ENCODE peak calls at places on chromosomes 1 and 21, in seven cellular contexts. One of them, this sample, is unnamed.

GRCh38 chr1:168947039-168947438 is 159.5 kb upstream of the ATP1B1 start:
- DNase-seq in PC-9: no peak
- DNase-seq in mesenchymal stem cell: no peak
- DNase-seq in trophoblast cell: peak; percentile 25
- DNase-seq in brain microvascular endothelial cell: no peak
- DNase-seq in kidney: no peak
- DNase-seq in right cardiac atrium: no peak
- DNase-seq in this sample: no peak

GRCh38 chr1:59292557-59292956 is 4.3 kb upstream of the FGGY start:
- DNase-seq in PC-9: no peak
- DNase-seq in mesenchymal stem cell: peak; percentile 98
- DNase-seq in trophoblast cell: peak; percentile 45
- DNase-seq in brain microvascular endothelial cell: peak; percentile 63
- DNase-seq in kidney: no peak
- DNase-seq in right cardiac atrium: peak; percentile 28
- DNase-seq in this sample: no peak

GRCh38 chr1:180562582-180562981 is 3.8 kb downstream of the OVAAL start:
- DNase-seq in PC-9: no peak
- DNase-seq in mesenchymal stem cell: no peak
- DNase-seq in trophoblast cell: peak; percentile 89
- DNase-seq in brain microvascular endothelial cell: no peak
- DNase-seq in kidney: no peak
- DNase-seq in right cardiac atrium: no peak
- DNase-seq in this sample: no peak

GRCh38 chr1:181551249-181551648 is 67.9 kb downstream of the CACNA1E start:
- DNase-seq in PC-9: no peak
- DNase-seq in mesenchymal stem cell: no peak
- DNase-seq in trophoblast cell: no peak
- DNase-seq in brain microvascular endothelial cell: no peak
- DNase-seq in kidney: no peak
- DNase-seq in right cardiac atrium: no peak
- DNase-seq in this sample: no peak

GRCh38 chr1:182368903-182369302 is 22.7 kb downstream of the GLUL start:
- DNase-seq in PC-9: no peak
- DNase-seq in mesenchymal stem cell: no peak
- DNase-seq in trophoblast cell: no peak
- DNase-seq in brain microvascular endothelial cell: no peak
- DNase-seq in kidney: no peak
- DNase-seq in right cardiac atrium: no peak
- DNase-seq in this sample: no peak

GRCh38 chr1:119347858-119348257 is 20.7 kb upstream of the HAO2 start:
- DNase-seq in PC-9: no peak
- DNase-seq in mesenchymal stem cell: no peak
- DNase-seq in trophoblast cell: no peak
- DNase-seq in brain microvascular endothelial cell: peak; percentile 36
- DNase-seq in kidney: no peak
- DNase-seq in right cardiac atrium: no peak
- DNase-seq in this sample: no peak

GRCh38 chr1:94683886-94684285 is 136.3 kb upstream of the SLC44A3 start:
- DNase-seq in PC-9: no peak
- DNase-seq in mesenchymal stem cell: peak; percentile 42
- DNase-seq in trophoblast cell: no peak
- DNase-seq in brain microvascular endothelial cell: no peak
- DNase-seq in kidney: no peak
- DNase-seq in right cardiac atrium: no peak
- DNase-seq in this sample: peak; percentile 70

GRCh38 chr1:33127001-33127823 is 46.3 kb downstream of the AZIN2 start:
- DNase-seq in PC-9: peak; percentile 97
- DNase-seq in mesenchymal stem cell: peak; percentile 98
- DNase-seq in trophoblast cell: peak; percentile 100
- DNase-seq in brain microvascular endothelial cell: peak; percentile 99
- DNase-seq in kidney: peak; percentile 99
- DNase-seq in right cardiac atrium: peak; percentile 99
- DNase-seq in this sample: peak; percentile 99

GRCh38 chr21:31132574-31133242 is 94.4 kb upstream of the KRTAP19-8 start:
- DNase-seq in PC-9: no peak
- DNase-seq in mesenchymal stem cell: peak; percentile 29
- DNase-seq in trophoblast cell: no peak
- DNase-seq in brain microvascular endothelial cell: peak; percentile 7
- DNase-seq in kidney: no peak
- DNase-seq in right cardiac atrium: no peak
- DNase-seq in this sample: peak; percentile 49

GRCh38 chr21:40505681-40506080 is 341.3 kb downstream of the DSCAM start:
- DNase-seq in PC-9: no peak
- DNase-seq in mesenchymal stem cell: no peak
- DNase-seq in trophoblast cell: no peak
- DNase-seq in brain microvascular endothelial cell: no peak
- DNase-seq in kidney: no peak
- DNase-seq in right cardiac atrium: no peak
- DNase-seq in this sample: no peak

GRCh38 chr1:153509729-153510354 is 25.9 kb downstream of the S100A6 start:
- DNase-seq in PC-9: peak; percentile 50
- DNase-seq in mesenchymal stem cell: peak; percentile 43
- DNase-seq in trophoblast cell: peak; percentile 70
- DNase-seq in brain microvascular endothelial cell: no peak
- DNase-seq in kidney: no peak
- DNase-seq in right cardiac atrium: no peak
- DNase-seq in this sample: peak; percentile 65

GRCh38 chr1:113683384-113684152 is 75.7 kb downstream of the PHTF1 start:
- DNase-seq in PC-9: no peak
- DNase-seq in mesenchymal stem cell: no peak
- DNase-seq in trophoblast cell: no peak
- DNase-seq in brain microvascular endothelial cell: no peak
- DNase-seq in kidney: no peak
- DNase-seq in right cardiac atrium: peak; percentile 13
- DNase-seq in this sample: no peak

GRCh38 chr1:227774051-227774720 is 39.0 kb downstream of the SNAP47 start:
- DNase-seq in PC-9: no peak
- DNase-seq in mesenchymal stem cell: no peak
- DNase-seq in trophoblast cell: no peak
- DNase-seq in brain microvascular endothelial cell: no peak
- DNase-seq in kidney: peak; percentile 62
- DNase-seq in right cardiac atrium: no peak
- DNase-seq in this sample: no peak

GRCh38 chr1:212515329-212515760 is 82.6 kb downstream of the NENF start:
- DNase-seq in PC-9: no peak
- DNase-seq in mesenchymal stem cell: no peak
- DNase-seq in trophoblast cell: peak; percentile 42
- DNase-seq in brain microvascular endothelial cell: no peak
- DNase-seq in kidney: no peak
- DNase-seq in right cardiac atrium: no peak
- DNase-seq in this sample: no peak

GRCh38 chr1:44048816-44049215 is 17.6 kb upstream of the SLC6A9 start:
- DNase-seq in PC-9: no peak
- DNase-seq in mesenchymal stem cell: peak; percentile 53
- DNase-seq in trophoblast cell: no peak
- DNase-seq in brain microvascular endothelial cell: peak; percentile 65
- DNase-seq in kidney: no peak
- DNase-seq in right cardiac atrium: no peak
- DNase-seq in this sample: no peak

GRCh38 chr21:22019766-22020165 is 1021.6 kb downstream of the NCAM2 start:
- DNase-seq in PC-9: no peak
- DNase-seq in mesenchymal stem cell: no peak
- DNase-seq in trophoblast cell: no peak
- DNase-seq in brain microvascular endothelial cell: no peak
- DNase-seq in kidney: no peak
- DNase-seq in right cardiac atrium: no peak
- DNase-seq in this sample: no peak

GRCh38 chr1:183515002-183515689 is 42.8 kb downstream of the SMG7 start:
- DNase-seq in PC-9: no peak
- DNase-seq in mesenchymal stem cell: peak; percentile 93
- DNase-seq in trophoblast cell: no peak
- DNase-seq in brain microvascular endothelial cell: peak; percentile 66
- DNase-seq in kidney: no peak
- DNase-seq in right cardiac atrium: no peak
- DNase-seq in this sample: peak; percentile 56

GRCh38 chr1:177338376-177338775 is 167.6 kb downstream of the BRINP2 start:
- DNase-seq in PC-9: no peak
- DNase-seq in mesenchymal stem cell: no peak
- DNase-seq in trophoblast cell: no peak
- DNase-seq in brain microvascular endothelial cell: no peak
- DNase-seq in kidney: no peak
- DNase-seq in right cardiac atrium: no peak
- DNase-seq in this sample: no peak

GRCh38 chr1:125066385-125066784 is 3881.6 kb downstream of the SRGAP2C start:
- DNase-seq in PC-9: no peak
- DNase-seq in mesenchymal stem cell: no peak
- DNase-seq in trophoblast cell: no peak
- DNase-seq in brain microvascular endothelial cell: no peak
- DNase-seq in kidney: peak; percentile 68
- DNase-seq in right cardiac atrium: no peak
- DNase-seq in this sample: no peak

GRCh38 chr1:226406401-226406881 is 1.5 kb downstream of the PARP1 start:
- DNase-seq in PC-9: peak; percentile 33
- DNase-seq in mesenchymal stem cell: peak; percentile 47
- DNase-seq in trophoblast cell: peak; percentile 91
- DNase-seq in brain microvascular endothelial cell: no peak
- DNase-seq in kidney: no peak
- DNase-seq in right cardiac atrium: no peak
- DNase-seq in this sample: no peak

GRCh38 chr1:27428316-27429028 is 36.0 kb downstream of the GPR3 start:
- DNase-seq in PC-9: no peak
- DNase-seq in mesenchymal stem cell: peak; percentile 22
- DNase-seq in trophoblast cell: peak; percentile 65
- DNase-seq in brain microvascular endothelial cell: no peak
- DNase-seq in kidney: peak; percentile 81
- DNase-seq in right cardiac atrium: no peak
- DNase-seq in this sample: no peak

GRCh38 chr1:185971688-185972087 is 237.5 kb downstream of the HMCN1 start:
- DNase-seq in PC-9: no peak
- DNase-seq in mesenchymal stem cell: peak; percentile 79
- DNase-seq in trophoblast cell: no peak
- DNase-seq in brain microvascular endothelial cell: peak; percentile 88
- DNase-seq in kidney: no peak
- DNase-seq in right cardiac atrium: no peak
- DNase-seq in this sample: peak; percentile 73

GRCh38 chr21:16533692-16534407 is 804.1 kb downstream of the USP25 start:
- DNase-seq in PC-9: no peak
- DNase-seq in mesenchymal stem cell: no peak
- DNase-seq in trophoblast cell: no peak
- DNase-seq in brain microvascular endothelial cell: no peak
- DNase-seq in kidney: no peak
- DNase-seq in right cardiac atrium: no peak
- DNase-seq in this sample: no peak
- H3K27ac ChIP-seq in PC-9: no peak overlapping the region
- H3K27ac ChIP-seq in mesenchymal stem cell: no peak overlapping the region
- H3K27ac ChIP-seq in trophoblast cell: no peak overlapping the region
- H3K27ac ChIP-seq in brain microvascular endothelial cell: no peak overlapping the region
- H3K27ac ChIP-seq in kidney: peak overlapping the region; percentile 10
- H3K27ac ChIP-seq in right cardiac atrium: peak overlapping the region; percentile 96
- H3K27ac ChIP-seq in this sample: no peak overlapping the region

DNA sequence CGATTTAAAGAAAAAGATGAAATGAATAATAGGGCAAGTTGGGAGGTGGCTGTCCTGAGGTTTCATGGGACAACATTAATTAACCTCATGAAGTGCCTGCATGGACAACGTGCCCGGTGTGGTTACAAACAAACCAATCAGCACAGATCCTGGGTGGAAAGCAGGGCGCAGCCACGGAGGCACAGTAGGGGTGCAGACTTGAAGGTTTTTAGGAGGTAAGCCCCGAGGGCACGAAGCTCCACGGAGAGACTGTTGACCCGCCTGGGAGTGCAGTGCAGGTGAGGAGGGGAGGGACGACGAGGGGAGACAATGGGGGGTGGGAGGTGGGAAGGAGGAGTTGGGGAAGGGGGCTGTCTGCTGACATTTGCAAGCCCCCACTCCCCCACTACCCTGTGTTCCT is 2.3 kb upstream of the RIPK4 start:
- DNase-seq in PC-9: no peak
- DNase-seq in mesenchymal stem cell: no peak
- DNase-seq in trophoblast cell: no peak
- DNase-seq in brain microvascular endothelial cell: no peak
- DNase-seq in kidney: no peak
- DNase-seq in right cardiac atrium: no peak
- DNase-seq in this sample: no peak
- H3K4me3 ChIP-seq in PC-9: peak overlapping the region; percentile 100
- H3K4me3 ChIP-seq in mesenchymal stem cell: peak overlapping the region; percentile 80
- H3K4me3 ChIP-seq in trophoblast cell: no peak overlapping the region
- H3K4me3 ChIP-seq in brain microvascular endothelial cell: no peak overlapping the region
- H3K4me3 ChIP-seq in kidney: peak overlapping the region; percentile 84
- H3K4me3 ChIP-seq in right cardiac atrium: peak overlapping the region; percentile 24
- H3K4me3 ChIP-seq in this sample: peak overlapping the region; percentile 19

DNA sequence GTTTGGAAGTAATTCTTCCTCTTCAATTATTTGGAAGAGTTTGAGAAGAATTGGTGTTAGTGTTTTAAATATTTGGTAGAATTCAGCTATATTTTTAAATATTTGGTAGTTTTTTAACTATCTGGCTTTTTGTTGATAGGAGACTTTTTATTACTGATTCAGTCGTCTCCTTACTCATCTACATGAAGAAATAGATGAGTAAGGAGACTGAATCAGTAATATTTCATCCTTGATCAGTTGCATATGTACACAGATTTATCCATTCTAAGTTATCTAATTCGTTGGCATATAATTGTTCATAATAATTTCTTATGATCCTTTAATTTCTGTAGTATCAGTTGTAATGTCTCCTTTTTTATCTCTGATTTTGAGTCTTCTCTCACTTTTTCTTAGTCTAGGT is 224.1 kb downstream of the GPR52 start:
- DNase-seq in PC-9: no peak
- DNase-seq in mesenchymal stem cell: no peak
- DNase-seq in trophoblast cell: no peak
- DNase-seq in brain microvascular endothelial cell: no peak
- DNase-seq in kidney: no peak
- DNase-seq in right cardiac atrium: no peak
- DNase-seq in this sample: no peak
- H3K27ac ChIP-seq in PC-9: no peak overlapping the region
- H3K27ac ChIP-seq in mesenchymal stem cell: no peak overlapping the region
- H3K27ac ChIP-seq in trophoblast cell: no peak overlapping the region
- H3K27ac ChIP-seq in brain microvascular endothelial cell: no peak overlapping the region
- H3K27ac ChIP-seq in kidney: no peak overlapping the region
- H3K27ac ChIP-seq in right cardiac atrium: no peak overlapping the region
- H3K27ac ChIP-seq in this sample: no peak overlapping the region

GRCh38 chr1:222249261-222249660 is 298.6 kb downstream of the HHIPL2 start:
- DNase-seq in PC-9: no peak
- DNase-seq in mesenchymal stem cell: no peak
- DNase-seq in trophoblast cell: no peak
- DNase-seq in brain microvascular endothelial cell: no peak
- DNase-seq in kidney: no peak
- DNase-seq in right cardiac atrium: no peak
- DNase-seq in this sample: no peak
- H3K4me3 ChIP-seq in PC-9: no peak overlapping the region
- H3K4me3 ChIP-seq in mesenchymal stem cell: no peak overlapping the region
- H3K4me3 ChIP-seq in trophoblast cell: no peak overlapping the region
- H3K4me3 ChIP-seq in brain microvascular endothelial cell: no peak overlapping the region
- H3K4me3 ChIP-seq in kidney: no peak overlapping the region
- H3K4me3 ChIP-seq in right cardiac atrium: no peak overlapping the region
- H3K4me3 ChIP-seq in this sample: no peak overlapping the region

This sample was measured in SJSA1.